ENCODE peak calls at places on chromosomes 5 and 9, in five cellular contexts. One of them, this sample, is unnamed.

GRCh38 chr9:108836319-108836718 is 19.5 kb downstream of the ACTL7B start:
- DNase-seq in AG04450: no peak
- DNase-seq in ovary: no peak
- DNase-seq in CD8-positive, alpha-beta T cell: no peak
- DNase-seq in prostate gland: no peak
- DNase-seq in this sample: no peak

GRCh38 chr5:110909415-110909814 is 162.1 kb upstream of the TSLP start:
- DNase-seq in ovary: no peak
- DNase-seq in AG04450: no peak
- DNase-seq in prostate gland: no peak
- DNase-seq in CD8-positive, alpha-beta T cell: no peak
- DNase-seq in this sample: no peak

GRCh38 chr9:77927265-77927664 is 104.3 kb downstream of the GNAQ start:
- DNase-seq in AG04450: no peak
- DNase-seq in ovary: no peak
- DNase-seq in CD8-positive, alpha-beta T cell: no peak
- DNase-seq in prostate gland: no peak
- DNase-seq in this sample: no peak

GRCh38 chr9:21556581-21557427 is 74.7 kb upstream of the IFNE start:
- DNase-seq in ovary: no peak
- DNase-seq in AG04450: no peak
- DNase-seq in CD8-positive, alpha-beta T cell: no peak
- DNase-seq in prostate gland: no peak
- DNase-seq in this sample: no peak

GRCh38 chr9:116574027-116574679 is 113.0 kb upstream of the TRIM32 start:
- DNase-seq in prostate gland: no peak
- DNase-seq in CD8-positive, alpha-beta T cell: no peak
- DNase-seq in ovary: no peak
- DNase-seq in AG04450: no peak
- DNase-seq in this sample: no peak

GRCh38 chr9:20604561-20604960 is 17.7 kb downstream of the MLLT3 start:
- DNase-seq in AG04450: no peak
- DNase-seq in prostate gland: no peak
- DNase-seq in CD8-positive, alpha-beta T cell: no peak
- DNase-seq in ovary: no peak
- DNase-seq in this sample: peak

GRCh38 chr5:31186672-31187267 is 6.7 kb upstream of the CDH6 start:
- DNase-seq in ovary: no peak
- DNase-seq in AG04450: peak
- DNase-seq in prostate gland: no peak
- DNase-seq in CD8-positive, alpha-beta T cell: no peak
- DNase-seq in this sample: peak

GRCh38 chr9:106878943-106879916 is 16.3 kb downstream of the ZNF462 start:
- DNase-seq in prostate gland: peak
- DNase-seq in AG04450: peak
- DNase-seq in ovary: peak
- DNase-seq in CD8-positive, alpha-beta T cell: no peak
- DNase-seq in this sample: peak

GRCh38 chr9:129068110-129068509 is 12.8 kb upstream of the DOLPP1 start:
- DNase-seq in ovary: no peak
- DNase-seq in CD8-positive, alpha-beta T cell: no peak
- DNase-seq in prostate gland: no peak
- DNase-seq in AG04450: no peak
- DNase-seq in this sample: no peak

GRCh38 chr9:121198512-121199042 is 3.1 kb downstream of the RAB14 start:
- DNase-seq in ovary: no peak
- DNase-seq in CD8-positive, alpha-beta T cell: no peak
- DNase-seq in AG04450: no peak
- DNase-seq in prostate gland: no peak
- DNase-seq in this sample: no peak

GRCh38 chr9:86876797-86877196 is 70.5 kb downstream of the GAS1 start:
- DNase-seq in AG04450: no peak
- DNase-seq in ovary: no peak
- DNase-seq in prostate gland: no peak
- DNase-seq in CD8-positive, alpha-beta T cell: no peak
- DNase-seq in this sample: no peak

GRCh38 chr9:108282872-108283271 is 572.9 kb downstream of the ACTL7B start:
- DNase-seq in AG04450: no peak
- DNase-seq in prostate gland: no peak
- DNase-seq in ovary: no peak
- DNase-seq in CD8-positive, alpha-beta T cell: no peak
- DNase-seq in this sample: no peak

GRCh38 chr9:129595323-129595741 is 25.6 kb downstream of the C9orf50 start:
- DNase-seq in prostate gland: peak
- DNase-seq in ovary: no peak
- DNase-seq in AG04450: no peak
- DNase-seq in CD8-positive, alpha-beta T cell: no peak
- DNase-seq in this sample: no peak

GRCh38 chr9:13721481-13722235 is 442.2 kb upstream of the MPDZ start:
- DNase-seq in CD8-positive, alpha-beta T cell: no peak
- DNase-seq in AG04450: peak
- DNase-seq in ovary: no peak
- DNase-seq in prostate gland: no peak
- DNase-seq in this sample: no peak

GRCh38 chr9:81570083-81570482 is 119.3 kb downstream of the TLE1 start:
- DNase-seq in CD8-positive, alpha-beta T cell: no peak
- DNase-seq in ovary: no peak
- DNase-seq in AG04450: no peak
- DNase-seq in prostate gland: no peak
- DNase-seq in this sample: no peak

GRCh38 chr5:159105318-159106053 is 5.8 kb upstream of the EBF1 start:
- DNase-seq in ovary: peak
- DNase-seq in CD8-positive, alpha-beta T cell: no peak
- DNase-seq in prostate gland: no peak
- DNase-seq in AG04450: no peak
- DNase-seq in this sample: no peak

GRCh38 chr5:157550668-157551067 is 24.9 kb downstream of the ADAM19 start:
- DNase-seq in prostate gland: no peak
- DNase-seq in AG04450: no peak
- DNase-seq in CD8-positive, alpha-beta T cell: no peak
- DNase-seq in ovary: no peak
- DNase-seq in this sample: no peak

GRCh38 chr5:157556615-157557418 is 18.8 kb downstream of the ADAM19 start:
- DNase-seq in AG04450: no peak
- DNase-seq in ovary: no peak
- DNase-seq in prostate gland: no peak
- DNase-seq in CD8-positive, alpha-beta T cell: no peak
- DNase-seq in this sample: no peak

GRCh38 chr5:157552650-157553049 is 22.9 kb downstream of the ADAM19 start:
- DNase-seq in prostate gland: no peak
- DNase-seq in AG04450: no peak
- DNase-seq in ovary: no peak
- DNase-seq in CD8-positive, alpha-beta T cell: no peak
- DNase-seq in this sample: no peak

GRCh38 chr5:157555031-157555640 is 20.4 kb downstream of the ADAM19 start:
- DNase-seq in CD8-positive, alpha-beta T cell: no peak
- DNase-seq in AG04450: no peak
- DNase-seq in ovary: no peak
- DNase-seq in prostate gland: no peak
- DNase-seq in this sample: no peak

GRCh38 chr5:157554180-157555030 is 21.2 kb downstream of the ADAM19 start:
- DNase-seq in ovary: no peak
- DNase-seq in CD8-positive, alpha-beta T cell: no peak
- DNase-seq in prostate gland: no peak
- DNase-seq in AG04450: no peak
- DNase-seq in this sample: no peak
- H3K27ac ChIP-seq in ovary: no peak
- H3K27ac ChIP-seq in CD8-positive, alpha-beta T cell: no peak
- H3K27ac ChIP-seq in prostate gland: no peak
- H3K27ac ChIP-seq in AG04450: peak
- H3K27ac ChIP-seq in this sample: no peak

DNA sequence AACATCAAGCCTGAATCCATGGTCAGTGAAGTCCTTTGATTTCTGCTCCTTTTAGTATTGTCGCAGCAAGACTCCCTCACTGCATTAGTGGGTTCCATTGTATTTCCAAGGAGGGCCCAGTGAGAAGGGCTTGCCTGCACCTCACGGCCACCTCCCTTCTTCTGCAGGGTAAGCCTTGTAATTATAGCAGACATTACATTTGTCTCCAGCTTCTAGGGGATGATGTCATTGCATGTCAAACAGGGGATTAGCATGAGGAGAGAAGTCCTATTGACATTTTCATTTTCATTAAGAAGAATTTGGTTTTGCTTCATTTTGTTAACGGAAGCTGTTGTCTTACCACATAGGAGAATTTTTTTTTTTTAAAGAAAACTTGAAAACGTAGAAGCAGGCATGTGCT is 27.0 kb downstream of the MAP1B start:
- DNase-seq in CD8-positive, alpha-beta T cell: no peak
- DNase-seq in ovary: no peak
- DNase-seq in prostate gland: no peak
- DNase-seq in AG04450: no peak
- DNase-seq in this sample: no peak
- H3K27ac ChIP-seq in CD8-positive, alpha-beta T cell: no peak
- H3K27ac ChIP-seq in ovary: no peak
- H3K27ac ChIP-seq in prostate gland: no peak
- H3K27ac ChIP-seq in AG04450: no peak
- H3K27ac ChIP-seq in this sample: peak

GRCh38 chr9:16654727-16655126 is 215.7 kb downstream of the BNC2 start:
- DNase-seq in prostate gland: no peak
- DNase-seq in AG04450: no peak
- DNase-seq in CD8-positive, alpha-beta T cell: no peak
- DNase-seq in ovary: no peak
- DNase-seq in this sample: no peak

GRCh38 chr9:16651445-16651964 is 219.0 kb downstream of the BNC2 start:
- DNase-seq in CD8-positive, alpha-beta T cell: no peak
- DNase-seq in ovary: no peak
- DNase-seq in AG04450: no peak
- DNase-seq in prostate gland: no peak
- DNase-seq in this sample: no peak

GRCh38 chr9:16653491-16654407 is 216.7 kb downstream of the BNC2 start:
- DNase-seq in AG04450: no peak
- DNase-seq in CD8-positive, alpha-beta T cell: no peak
- DNase-seq in prostate gland: no peak
- DNase-seq in ovary: peak
- DNase-seq in this sample: peak

GRCh38 chr9:16656432-16657169 is 213.9 kb downstream of the BNC2 start:
- DNase-seq in ovary: no peak
- DNase-seq in AG04450: no peak
- DNase-seq in prostate gland: no peak
- DNase-seq in CD8-positive, alpha-beta T cell: no peak
- DNase-seq in this sample: no peak

DNA sequence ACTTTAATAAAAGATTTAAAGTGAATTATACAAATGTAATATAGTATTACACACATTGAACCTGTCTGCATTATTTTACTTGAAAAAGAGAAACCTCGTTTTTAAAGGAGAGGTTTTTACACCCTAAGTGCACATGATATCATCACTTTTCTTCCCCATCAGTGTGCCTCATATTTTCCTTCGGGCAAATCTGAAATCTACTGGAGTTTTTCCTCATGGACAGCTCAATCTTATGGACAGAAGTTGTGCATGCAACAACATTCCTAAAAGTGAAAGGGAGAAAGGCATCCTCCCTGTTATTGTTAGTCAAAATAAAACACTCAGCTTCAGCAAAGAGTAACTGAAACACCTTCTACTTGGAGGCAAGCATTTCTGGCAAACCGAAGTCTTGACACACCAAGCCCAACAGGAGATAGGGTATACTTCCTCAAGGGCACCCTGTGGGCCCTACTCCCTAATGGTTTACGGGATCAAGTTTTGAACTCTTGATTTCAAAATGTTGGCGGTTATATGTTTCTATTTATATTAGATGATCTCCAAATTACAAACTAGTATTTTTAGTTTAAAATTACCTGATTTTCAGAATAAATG is 217.9 kb downstream of the BNC2 start:
- DNase-seq in ovary: no peak
- DNase-seq in prostate gland: no peak
- DNase-seq in AG04450: no peak
- DNase-seq in CD8-positive, alpha-beta T cell: no peak
- DNase-seq in this sample: peak
- H3K27ac ChIP-seq in ovary: no peak
- H3K27ac ChIP-seq in prostate gland: no peak
- H3K27ac ChIP-seq in AG04450: no peak
- H3K27ac ChIP-seq in CD8-positive, alpha-beta T cell: no peak
- H3K27ac ChIP-seq in this sample: peak

GRCh38 chr5:54721951-54722654 is 204.5 kb downstream of the SNX18 start:
- DNase-seq in AG04450: no peak
- DNase-seq in CD8-positive, alpha-beta T cell: no peak
- DNase-seq in ovary: no peak
- DNase-seq in prostate gland: no peak
- DNase-seq in this sample: no peak

GRCh38 chr5:54717870-54718269 is 200.3 kb downstream of the SNX18 start:
- DNase-seq in prostate gland: no peak
- DNase-seq in CD8-positive, alpha-beta T cell: no peak
- DNase-seq in AG04450: no peak
- DNase-seq in ovary: no peak
- DNase-seq in this sample: no peak

GRCh38 chr5:54719384-54720306 is 202.1 kb downstream of the SNX18 start:
- DNase-seq in AG04450: no peak
- DNase-seq in CD8-positive, alpha-beta T cell: no peak
- DNase-seq in prostate gland: peak
- DNase-seq in ovary: no peak
- DNase-seq in this sample: peak

GRCh38 chr5:54718647-54719046 is 201.1 kb downstream of the SNX18 start:
- DNase-seq in prostate gland: no peak
- DNase-seq in CD8-positive, alpha-beta T cell: no peak
- DNase-seq in AG04450: no peak
- DNase-seq in ovary: no peak
- DNase-seq in this sample: no peak

GRCh38 chr5:54720346-54720745 is 202.8 kb downstream of the SNX18 start:
- DNase-seq in AG04450: no peak
- DNase-seq in ovary: no peak
- DNase-seq in CD8-positive, alpha-beta T cell: no peak
- DNase-seq in prostate gland: no peak
- DNase-seq in this sample: no peak
- H3K27ac ChIP-seq in AG04450: no peak
- H3K27ac ChIP-seq in ovary: no peak
- H3K27ac ChIP-seq in CD8-positive, alpha-beta T cell: no peak
- H3K27ac ChIP-seq in prostate gland: no peak
- H3K27ac ChIP-seq in this sample: peak

DNA sequence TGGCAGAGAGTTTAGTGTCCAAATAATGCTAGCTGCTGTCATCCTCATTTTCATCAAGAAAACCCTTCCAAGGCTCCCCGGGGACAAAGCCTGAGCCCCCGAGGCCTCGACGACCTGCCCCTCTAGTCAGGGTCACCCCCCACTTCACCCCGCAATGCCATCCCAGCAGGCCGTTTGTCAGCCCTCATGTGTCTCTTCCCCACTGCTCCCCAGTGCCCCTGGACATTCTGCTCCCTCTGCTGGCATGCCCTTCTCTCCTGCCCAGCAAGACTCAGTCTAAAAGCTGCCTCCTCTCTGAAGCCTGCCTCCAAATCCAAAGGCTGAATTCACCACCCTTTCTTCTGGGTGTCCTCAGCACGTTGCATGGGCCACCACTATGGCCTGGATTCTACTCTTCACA is 59.3 kb downstream of the PAX5 start:
- DNase-seq in CD8-positive, alpha-beta T cell: no peak
- DNase-seq in prostate gland: no peak
- DNase-seq in ovary: no peak
- DNase-seq in AG04450: no peak
- DNase-seq in this sample: no peak
- H3K27ac ChIP-seq in CD8-positive, alpha-beta T cell: no peak
- H3K27ac ChIP-seq in prostate gland: no peak
- H3K27ac ChIP-seq in ovary: no peak
- H3K27ac ChIP-seq in AG04450: no peak
- H3K27ac ChIP-seq in this sample: no peak